ENCODE peak calls at places on chromosome 19, in six cellular contexts. N is Peyer's patch, V is sigmoid colon, C is A549, T is vagina, U is endothelial cell of umbilical vein. B is an unnamed sample.

GRCh38 chr19:52662631-52663030 is 24.5 kb upstream of the ZNF83 start:
- DNase-seq in N (no peak), U (no peak), V (no peak), C (no peak), T (no peak), B (no peak)

GRCh38 chr19:18879579-18880373 is 16.2 kb downstream of the CERS1 start:
- DNase-seq in V (no peak), N (peak), C (peak), T (no peak), U (peak), B (peak)

GRCh38 chr19:18514800-18515682 is 6.8 kb downstream of the ELL start:
- DNase-seq in C (peak), T (no peak), N (peak), V (peak), U (peak), B (no peak)

GRCh38 chr19:2259331-2259730 is 3.1 kb upstream of the JSRP1 start:
- DNase-seq in C (peak), T (no peak), N (no peak), U (no peak), V (no peak), B (no peak)

GRCh38 chr19:17830567-17831418 is 9.5 kb upstream of the INSL3 start:
- DNase-seq in C (peak), N (peak), T (no peak), U (peak), V (peak), B (peak)

GRCh38 chr19:54216869-54217268 is 5.9 kb downstream of the LILRB3 start:
- DNase-seq in N (peak), T (no peak), V (no peak), U (no peak), C (no peak), B (no peak)

GRCh38 chr19:46489445-46490272 is 6.0 kb downstream of the PNMA8B start:
- DNase-seq in C (no peak), T (no peak), U (peak), V (peak), N (peak), B (no peak)

GRCh38 chr19:14440049-14440448 is 6.9 kb downstream of the PKN1 start:
- DNase-seq in T (no peak), V (peak), U (peak), C (no peak), N (peak), B (peak)

GRCh38 chr19:15297416-15298224 is 34.7 kb downstream of the BRD4 start:
- DNase-seq in U (no peak), N (peak), V (no peak), T (no peak), C (peak), B (peak)

GRCh38 chr19:55907286-55907685 is 24.9 kb downstream of the NLRP13 start:
- DNase-seq in C (no peak), U (no peak), T (no peak), V (no peak), N (no peak), B (no peak)

GRCh38 chr19:48113190-48113917 is 2.7 kb upstream of the PLA2G4C start:
- DNase-seq in V (no peak), U (no peak), C (peak), T (no peak), N (no peak), B (no peak)

GRCh38 chr19:48108997-48109782 is 1.4 kb downstream of the PLA2G4C start:
- DNase-seq in U (no peak), C (no peak), T (no peak), N (no peak), V (no peak), B (no peak)

GRCh38 chr19:48111280-48111679 is 663 bp upstream of the PLA2G4C start:
- DNase-seq in C (no peak), U (no peak), V (no peak), N (no peak), T (no peak), B (no peak)

DNA sequence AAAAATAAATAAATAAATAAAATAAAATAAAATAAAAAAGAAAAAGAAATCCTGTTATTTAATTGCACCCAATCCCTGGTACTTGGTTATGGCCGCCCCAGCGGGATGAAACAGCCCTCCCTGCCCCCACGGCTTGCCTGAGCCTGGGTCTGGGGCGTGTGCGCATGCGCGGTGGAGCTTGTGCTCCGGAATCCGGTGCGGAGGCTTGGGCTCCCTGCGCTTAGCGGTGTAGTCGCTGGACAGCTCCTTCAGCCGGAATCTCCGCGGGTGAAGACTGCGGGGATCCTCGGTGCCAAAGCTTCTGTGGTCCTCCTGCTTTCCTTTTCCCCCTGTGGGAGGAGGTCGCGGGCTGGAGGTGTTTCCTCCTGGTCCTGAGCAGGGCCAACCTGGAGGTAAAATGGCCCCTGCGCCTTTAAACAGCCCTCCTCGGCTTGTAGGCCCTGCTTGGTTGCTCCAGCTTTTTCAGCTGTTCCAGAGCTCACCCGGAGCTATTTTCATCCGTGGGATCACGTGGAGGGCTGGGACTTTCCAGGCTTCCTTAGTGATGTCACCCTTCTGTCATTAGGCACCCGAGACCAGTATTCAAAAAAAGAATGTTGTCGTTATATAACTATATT is at the start of gene PLA2G4C:
- DNase-seq in V (peak), U (peak), C (peak), N (peak), T (peak), B (peak)
- TF ChIP-seq POLR2A in V (peak), U (peak), C (peak), N (peak), T (no peak), B (peak)

DNA sequence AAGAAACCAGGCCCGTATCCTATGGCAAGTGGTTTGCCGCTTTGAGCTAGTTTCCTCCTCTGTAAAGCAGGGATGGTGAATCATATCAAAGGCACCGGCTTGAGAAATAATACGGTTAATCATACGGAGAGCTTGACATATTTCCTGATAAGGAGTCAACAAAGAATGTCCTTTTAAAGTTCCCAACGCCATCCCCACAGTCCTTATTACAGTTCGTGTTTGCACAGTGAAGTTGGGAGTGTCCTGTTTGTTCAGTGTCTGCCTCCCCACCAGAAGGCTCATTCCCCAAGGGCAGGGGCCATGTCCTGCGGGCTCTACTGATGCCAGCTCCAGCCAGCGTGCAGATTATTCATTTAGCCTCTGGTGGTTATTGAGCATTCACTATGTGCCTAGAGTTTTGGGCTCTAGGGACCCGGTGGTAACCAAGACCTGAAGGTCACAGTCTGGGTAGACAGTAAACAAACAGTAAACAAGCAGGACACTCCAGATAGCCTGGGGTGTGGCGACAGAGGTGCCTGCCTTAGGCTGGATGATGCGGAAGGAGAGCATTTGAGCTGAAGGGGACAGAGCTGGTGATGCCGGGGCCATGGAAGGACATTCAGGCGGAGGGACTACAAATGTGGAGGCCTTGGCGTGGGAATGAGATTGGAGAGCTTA is 6.3 kb downstream of the GRAMD1A start:
- DNase-seq in N (no peak), C (peak), T (no peak), U (peak), V (no peak), B (no peak)
- TF ChIP-seq POLR2A in N (no peak), C (no peak), T (no peak), U (peak), V (peak), B (no peak)

DNA sequence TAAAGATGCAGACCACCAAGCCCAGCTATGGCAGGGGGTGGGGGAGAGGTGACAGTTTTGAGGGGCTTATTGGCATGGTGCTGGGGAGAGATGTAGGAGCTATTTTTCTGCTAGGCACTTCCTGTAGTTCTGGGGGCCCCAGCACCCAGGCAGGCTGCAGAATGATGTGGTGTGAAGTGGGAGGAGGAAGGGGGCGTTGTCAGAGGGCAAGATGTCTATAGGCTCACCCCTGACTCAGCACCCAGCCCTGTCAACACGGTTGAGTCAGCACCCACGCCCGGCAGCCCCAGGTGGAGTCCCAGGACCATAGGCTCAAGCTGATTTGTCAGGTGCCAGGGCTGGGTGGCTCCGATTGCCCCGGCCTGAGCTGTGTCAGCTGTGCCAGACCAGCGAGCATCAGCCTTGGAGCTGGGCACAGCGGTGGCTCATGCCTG is 5.8 kb downstream of the KLF2 start:
- DNase-seq in N (peak), V (peak), C (peak), U (peak), T (no peak), B (peak)
- TF ChIP-seq POLR2A in N (no peak), V (no peak), C (no peak), U (no peak), T (no peak), B (no peak)

GRCh38 chr19:40193587-40193849 is 2.3 kb downstream of the MAP3K10 start:
- DNase-seq in V (no peak), N (no peak), U (no peak), T (no peak), C (no peak), B (no peak)

GRCh38 chr19:40191836-40192646 is 815 bp downstream of the MAP3K10 start:
- DNase-seq in V (peak), T (no peak), U (peak), C (peak), N (peak), B (peak)

GRCh38 chr19:40192758-40193586 is 1.7 kb downstream of the MAP3K10 start:
- DNase-seq in V (no peak), U (no peak), T (no peak), C (no peak), N (no peak), B (no peak)

GRCh38 chr19:40190891-40191835 is at the start of gene MAP3K10:
- DNase-seq in V (peak), U (peak), T (no peak), C (peak), N (peak), B (peak)
- TF ChIP-seq POLR2A in V (no peak), U (peak), T (no peak), C (peak), N (no peak), B (no peak)

DNA sequence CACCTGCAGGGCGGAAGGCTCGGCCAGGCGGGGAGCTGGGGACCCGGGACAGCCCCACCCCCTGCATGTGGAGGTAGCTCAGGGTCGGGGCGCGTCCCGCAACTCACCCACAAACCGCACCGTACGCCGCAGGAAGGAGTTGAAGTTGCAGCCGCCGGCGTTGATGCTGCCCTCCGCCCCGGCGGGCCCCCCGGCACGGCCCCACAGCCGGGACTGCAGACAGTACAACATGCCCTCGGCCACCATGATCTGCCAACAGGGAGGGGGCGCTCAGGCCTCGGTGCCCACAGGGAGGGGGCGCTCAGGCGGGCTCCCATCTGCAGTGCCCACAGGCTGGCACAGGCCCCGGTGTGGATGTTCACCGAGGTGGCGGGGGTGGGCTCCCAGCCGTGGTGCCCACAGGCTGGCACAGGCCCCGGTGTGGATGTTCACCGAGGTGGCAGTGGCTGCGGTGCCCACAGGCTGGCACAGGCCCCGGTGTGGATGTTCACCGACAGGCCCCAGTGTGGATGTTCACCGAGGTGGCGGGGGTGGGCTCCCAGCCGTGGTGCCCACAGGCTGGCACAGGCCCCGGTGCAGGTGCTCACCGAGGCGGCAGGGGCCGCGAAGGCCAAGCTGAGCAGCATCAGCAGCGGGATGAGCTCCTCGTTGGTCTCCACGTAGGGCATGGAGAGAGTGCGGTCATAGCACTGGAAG is 6.5 kb downstream of the PLPPR3 start:
- DNase-seq in T (no peak), U (no peak), V (no peak), N (no peak), C (no peak), B (no peak)
- TF ChIP-seq POLR2A in T (no peak), U (no peak), V (no peak), N (no peak), C (no peak), B (no peak)